ENCODE peak calls at places on chromosomes 3 and 15, in four cellular contexts. P is aorta, T is suprapubic skin, O is adrenal gland. G is an unnamed sample.

GRCh38 chr3:137047240-137047639 is 89.5 kb downstream of the IL20RB start:
- DNase-seq in P (no peak), T (no peak), O (no peak), G (no peak)

GRCh38 chr15:41851755-41852370 is 13.2 kb downstream of the PLA2G4B start:
- DNase-seq in P (no peak), T (no peak), O (no peak), G (no peak)

GRCh38 chr15:51108933-51109550 is 14.3 kb upstream of the TNFAIP8L3 start:
- DNase-seq in P (peak; percentile 77), T (no peak), O (no peak), G (no peak)

GRCh38 chr15:31871159-31871886 is 159.0 kb upstream of the CHRNA7 start:
- DNase-seq in P (no peak), T (no peak), O (no peak), G (no peak)

GRCh38 chr3:193335031-193335430 is 43.5 kb downstream of the ATP13A5 start:
- DNase-seq in P (no peak), T (no peak), O (no peak), G (no peak)

GRCh38 chr15:73852507-73852906 is 20.9 kb upstream of the TBC1D21 start:
- DNase-seq in P (no peak), T (no peak), O (no peak), G (no peak)

GRCh38 chr3:135514064-135514455 is 451.5 kb upstream of the PPP2R3A start:
- DNase-seq in P (no peak), T (no peak), O (no peak), G (no peak)

GRCh38 chr3:157438371-157438735 is 1.7 kb downstream of the PTX3 start:
- DNase-seq in P (no peak), T (no peak), O (no peak), G (no peak)

GRCh38 chr3:97612632-97613031 is 151.9 kb upstream of the ARL6 start:
- DNase-seq in P (no peak), T (no peak), O (no peak), G (no peak)

GRCh38 chr3:188202358-188203138 is 48.6 kb downstream of the LPP start:
- DNase-seq in P (no peak), T (no peak), O (no peak), G (no peak)

GRCh38 chr3:18295171-18295920 is 129.8 kb downstream of the SATB1 start:
- DNase-seq in P (no peak), T (no peak), O (no peak), G (peak; percentile 69)

GRCh38 chr3:165549665-165550064 is 287.6 kb downstream of the BCHE start:
- DNase-seq in P (no peak), T (no peak), O (no peak), G (no peak)

GRCh38 chr3:33936171-33936920 is 137.9 kb downstream of the PDCD6IP start:
- DNase-seq in P (no peak), T (no peak), O (no peak), G (no peak)

DNA sequence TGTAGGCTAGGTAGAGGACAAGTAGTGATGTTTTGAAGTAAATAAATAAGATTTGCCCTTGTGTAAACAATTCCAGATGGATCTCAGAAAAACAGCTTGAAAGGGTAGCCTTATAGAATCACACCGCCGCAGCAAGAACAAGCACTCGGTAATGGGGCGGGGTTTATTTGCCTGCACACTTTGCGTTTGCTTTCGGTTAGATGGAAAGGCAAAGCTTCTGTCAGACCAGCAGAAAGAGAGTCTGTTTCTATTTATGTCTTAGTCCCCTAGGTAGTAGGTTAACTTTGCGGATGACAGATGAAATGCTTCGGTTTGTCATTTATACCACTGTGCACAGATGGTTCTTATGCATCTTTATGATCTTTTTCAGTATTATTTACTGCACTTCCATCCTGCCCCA is 62.1 kb downstream of the PYDC2 start:
- DNase-seq in P (no peak), T (no peak), O (no peak), G (no peak)
- H3K4me3 ChIP-seq in P (no peak overlapping the region), T (no peak overlapping the region), O (no peak overlapping the region), G (no peak overlapping the region)

GRCh38 chr3:160224811-160225180 is 426 bp upstream of the C3orf80 start:
- DNase-seq in P (no peak), T (no peak), O (no peak), G (no peak)
- H3K4me3 ChIP-seq in P (peak overlapping the region; percentile 78), T (peak overlapping the region; percentile 64), O (no peak overlapping the region), G (peak overlapping the region; percentile 56)

DNA sequence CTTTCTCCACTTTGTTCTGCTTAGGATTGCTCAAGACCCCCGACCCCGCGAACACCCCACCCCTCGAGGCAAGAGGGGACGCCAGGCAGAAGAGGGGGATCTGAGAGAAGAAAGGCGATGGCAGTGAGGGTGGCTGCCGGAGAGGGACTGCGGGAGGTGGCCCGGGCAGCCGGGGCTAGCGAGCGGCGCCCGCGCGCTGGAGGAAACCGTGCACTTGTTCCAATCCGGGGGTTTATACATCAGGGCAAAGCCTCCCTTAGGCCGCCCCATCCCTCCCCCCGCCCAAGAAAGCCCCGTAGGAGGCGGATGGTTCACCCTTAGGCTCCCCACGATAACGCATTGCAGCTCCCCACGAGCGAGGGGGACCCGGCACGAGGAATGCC is 475 bp downstream of the ERC2 start:
- DNase-seq in P (no peak), T (no peak), O (no peak), G (peak; percentile 24)
- H3K4me3 ChIP-seq in P (peak overlapping the region; percentile 3), T (peak overlapping the region; percentile 48), O (no peak overlapping the region), G (peak overlapping the region; percentile 98)

GRCh38 chr15:98826658-98827057 is 178.3 kb downstream of the IGF1R start:
- DNase-seq in P (no peak), T (no peak), O (no peak), G (no peak)

GRCh38 chr15:98824595-98824994 is 176.3 kb downstream of the IGF1R start:
- DNase-seq in P (no peak), T (no peak), O (no peak), G (no peak)

GRCh38 chr15:98817745-98818144 is 169.4 kb downstream of the IGF1R start:
- DNase-seq in P (no peak), T (no peak), O (no peak), G (no peak)

GRCh38 chr15:98823012-98823458 is 174.7 kb downstream of the IGF1R start:
- DNase-seq in P (no peak), T (no peak), O (no peak), G (peak; percentile 60)
- H3K4me3 ChIP-seq in P (no peak overlapping the region), T (no peak overlapping the region), O (no peak overlapping the region), G (no peak overlapping the region)

DNA sequence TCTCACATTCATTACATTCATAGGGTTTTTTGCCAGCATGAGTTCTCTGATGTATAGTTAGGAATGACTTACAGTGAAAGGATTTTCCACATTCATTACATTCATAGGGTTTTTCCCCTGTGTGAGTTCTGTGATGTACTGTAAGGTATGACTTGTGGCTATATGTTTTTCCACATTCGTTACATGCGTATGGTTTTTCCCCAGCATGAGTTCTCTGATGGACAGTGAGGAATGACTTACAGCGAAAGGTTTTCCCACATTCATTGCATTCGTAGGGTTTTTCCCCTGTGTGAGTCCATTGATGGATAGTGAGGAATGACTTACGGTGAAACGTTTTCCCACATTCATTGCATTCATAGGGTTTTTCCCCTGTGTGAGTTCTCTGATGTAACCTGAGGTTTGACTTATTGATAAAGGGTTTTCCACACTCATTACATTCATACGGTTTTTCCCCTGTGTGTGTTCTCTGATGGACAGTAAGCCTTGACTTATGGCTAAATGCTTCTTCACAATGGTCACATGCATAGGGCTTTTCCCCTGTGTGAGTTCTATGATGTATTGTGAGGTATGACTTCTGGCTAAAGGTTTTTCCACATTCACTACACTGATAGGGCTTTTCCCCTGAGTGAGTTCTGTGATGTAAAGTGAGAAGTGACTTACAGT is 47.4 kb downstream of the ZNF717 start:
- DNase-seq in P (no peak), T (no peak), O (no peak), G (no peak)
- H3K4me3 ChIP-seq in P (no peak overlapping the region), T (no peak overlapping the region), O (no peak overlapping the region), G (no peak overlapping the region)

GRCh38 chr3:186772281-186772885 is 11.0 kb upstream of the EIF4A2 start:
- DNase-seq in P (no peak), T (no peak), O (no peak), G (no peak)

GRCh38 chr3:186775999-186776398 is 7.4 kb upstream of the EIF4A2 start:
- DNase-seq in P (no peak), T (no peak), O (no peak), G (no peak)

GRCh38 chr3:186772886-186773417 is 10.4 kb upstream of the EIF4A2 start:
- DNase-seq in P (peak; percentile 88), T (peak; percentile 91), O (peak; percentile 73), G (peak; percentile 63)
- H3K4me3 ChIP-seq in P (no peak overlapping the region), T (peak overlapping the region; percentile 59), O (no peak overlapping the region), G (peak overlapping the region; percentile 39)

GRCh38 chr15:69129026-69129385 is 31.4 kb upstream of the GLCE start:
- DNase-seq in P (no peak), T (no peak), O (no peak), G (no peak)
- H3K4me3 ChIP-seq in P (no peak overlapping the region), T (no peak overlapping the region), O (no peak overlapping the region), G (no peak overlapping the region)

DNA sequence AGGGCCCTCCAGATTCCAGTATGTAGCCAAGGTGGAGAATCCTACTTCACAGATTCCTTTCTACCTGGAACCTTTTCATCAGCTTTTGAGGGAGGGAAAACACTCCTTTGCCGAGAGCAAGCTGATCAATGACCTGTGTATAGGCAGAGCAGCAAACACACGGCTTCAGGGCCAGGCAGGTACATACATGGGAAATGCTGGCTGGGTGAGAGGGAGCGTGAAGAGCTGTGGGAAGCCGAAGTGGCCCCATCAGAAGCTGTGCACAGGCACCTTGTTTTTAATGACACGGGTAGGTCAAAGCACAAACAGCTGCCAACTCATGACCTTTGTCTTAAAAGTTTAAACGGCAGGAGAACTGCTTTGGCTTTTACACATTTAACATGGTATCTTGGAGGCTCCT is 25.3 kb downstream of the STARD5 start:
- DNase-seq in P (no peak), T (no peak), O (no peak), G (no peak)
- H3K4me3 ChIP-seq in P (no peak overlapping the region), T (peak overlapping the region; percentile 6), O (no peak overlapping the region), G (no peak overlapping the region)

GRCh38 chr3:57952651-57953050 is 55.6 kb upstream of the FLNB start:
- DNase-seq in P (peak; percentile 13), T (no peak), O (no peak), G (no peak)
- H3K4me3 ChIP-seq in P (no peak overlapping the region), T (no peak overlapping the region), O (no peak overlapping the region), G (no peak overlapping the region)

G was measured in SJCRH30.